ENCODE peak calls at places on chromosomes 16 and 17, in six cellular contexts. E, X, Y, I, T and W are unnamed samples.
A peak's percentile ranks its signal among the peaks of the same experiment; 100 is the strongest.

GRCh38 chr16:24149102-24149501 is 107.0 kb upstream of the CACNG3 start:
- DNase-seq in X (no peak), Y (no peak), E (no peak), T (no peak), I (no peak), W (no peak)

GRCh38 chr16:71421911-71422310 is 19.9 kb downstream of the TLE7 start:
- DNase-seq in Y (no peak), E (no peak), X (no peak), I (peak; percentile 35), T (no peak), W (peak; percentile 30)

GRCh38 chr16:46690281-46691178 is 1.1 kb downstream of the ORC6 start:
- DNase-seq in X (no peak), Y (no peak), E (no peak), I (peak; percentile 48), T (no peak), W (peak; percentile 32)

GRCh38 chr16:88535181-88535856 is 34.9 kb upstream of the ZC3H18 start:
- DNase-seq in I (no peak), E (no peak), T (no peak), Y (no peak), X (no peak), W (no peak)

GRCh38 chr17:2064980-2065785 is 10.3 kb downstream of the HIC1 start:
- DNase-seq in E (no peak), Y (peak; percentile 66), T (no peak), I (peak; percentile 58), X (no peak), W (peak; percentile 75)

GRCh38 chr17:31424944-31425582 is 33.6 kb downstream of the RAB11FIP4 start:
- DNase-seq in T (no peak), I (no peak), X (no peak), E (no peak), Y (no peak), W (peak; percentile 41)

GRCh38 chr16:5428932-5429331 is 331.3 kb upstream of the EEF2KMT start:
- DNase-seq in E (no peak), T (no peak), Y (no peak), I (peak; percentile 42), X (no peak), W (no peak)

GRCh38 chr17:44916781-44917241 is 1.5 kb upstream of the GFAP start:
- DNase-seq in Y (no peak), E (no peak), T (no peak), X (no peak), I (no peak), W (no peak)

GRCh38 chr16:71440669-71441347 is 1.0 kb downstream of the TLE7 start:
- DNase-seq in T (no peak), X (no peak), E (no peak), Y (no peak), I (no peak), W (no peak)

GRCh38 chr17:8173871-8174322 is 2.3 kb downstream of the TMEM107 start:
- DNase-seq in I (no peak), Y (no peak), T (no peak), E (no peak), X (no peak), W (no peak)

GRCh38 chr17:32695864-32696263 is 181.1 kb downstream of the MYO1D start:
- DNase-seq in I (no peak), Y (no peak), E (no peak), T (no peak), X (no peak), W (no peak)

GRCh38 chr17:14080847-14081251 is 11.5 kb downstream of the COX10 start:
- DNase-seq in T (no peak), X (no peak), Y (no peak), I (peak; percentile 30), E (no peak), W (no peak)

GRCh38 chr16:23302045-23302956 is at the start of gene SCNN1B:
- DNase-seq in Y (no peak), X (peak; percentile 39), I (peak; percentile 80), T (no peak), E (no peak), W (no peak)

GRCh38 chr17:21460358-21460757 is 84.2 kb downstream of the KCNJ12 start:
- DNase-seq in I (no peak), E (no peak), X (no peak), T (no peak), Y (no peak), W (no peak)

GRCh38 chr16:88855736-88856121 is 1.0 kb downstream of the GALNS start:
- DNase-seq in T (no peak), I (no peak), E (no peak), Y (no peak), X (no peak), W (no peak)

GRCh38 chr17:21358682-21359482 is 17.3 kb upstream of the KCNJ12 start:
- DNase-seq in X (no peak), I (no peak), Y (no peak), T (no peak), E (no peak), W (no peak)

GRCh38 chr16:50742521-50743150 is 750 bp downstream of the CYLD start:
- DNase-seq in T (peak; percentile 51), X (peak; percentile 40), E (no peak), Y (peak; percentile 60), I (peak; percentile 49), W (peak; percentile 23)

GRCh38 chr16:63192969-63193368 is 1156.7 kb upstream of the CDH8 start:
- DNase-seq in I (no peak), T (no peak), Y (no peak), X (no peak), E (no peak), W (no peak)

GRCh38 chr16:65066646-65067045 is 55.2 kb downstream of the CDH11 start:
- DNase-seq in E (no peak), T (no peak), X (no peak), Y (no peak), I (no peak), W (no peak)

GRCh38 chr17:42675984-42676423 is 790 bp downstream of the PLEKHH3 start:
- DNase-seq in X (no peak), I (peak; percentile 77), E (no peak), T (no peak), Y (no peak), W (peak; percentile 43)

GRCh38 chr16:77569406-77569805 is 134.6 kb upstream of the ADAMTS18 start:
- DNase-seq in Y (no peak), I (no peak), T (no peak), X (no peak), E (no peak), W (no peak)

GRCh38 chr17:1648582-1649115 is 1.0 kb downstream of the RILP start:
- DNase-seq in T (peak; percentile 94), I (peak; percentile 95), Y (peak; percentile 94), X (peak; percentile 93), E (peak; percentile 94), W (peak; percentile 95)

GRCh38 chr16:28597692-28598261 is 927 bp upstream of the SULT1A2 start:
- DNase-seq in I (no peak), Y (no peak), X (no peak), T (no peak), E (no peak), W (peak; percentile 71)

GRCh38 chr16:85387171-85387507 is 226.0 kb upstream of the GSE1 start:
- DNase-seq in T (peak; percentile 4), X (no peak), I (peak; percentile 3), Y (no peak), E (no peak), W (no peak)

GRCh38 chr16:85958731-85959130 is 59.8 kb downstream of the IRF8 start:
- DNase-seq in E (no peak), Y (no peak), I (no peak), T (no peak), X (no peak), W (no peak)

GRCh38 chr16:85699628-85700027 is 10.9 kb upstream of the GINS2 start:
- DNase-seq in Y (no peak), I (no peak), T (no peak), X (no peak), E (no peak), W (no peak)

GRCh38 chr16:13110124-13110796 is 208.9 kb downstream of the SHISA9 start:
- DNase-seq in Y (no peak), I (no peak), T (no peak), X (no peak), E (no peak), W (no peak)

GRCh38 chr17:75349589-75349988 is 55.9 kb downstream of the GRB2 start:
- DNase-seq in T (no peak), Y (no peak), X (no peak), I (no peak), E (no peak), W (no peak)

GRCh38 chr16:76518791-76519190 is 241.6 kb downstream of the CNTNAP4 start:
- DNase-seq in T (no peak), I (no peak), X (no peak), Y (no peak), E (no peak), W (no peak)

GRCh38 chr17:62910277-62910676 is 55.8 kb upstream of the TANC2 start:
- DNase-seq in T (no peak), Y (no peak), E (no peak), X (no peak), I (no peak), W (no peak)

GRCh38 chr16:72536673-72537435 is 364.9 kb upstream of the PMFBP1 start:
- DNase-seq in E (no peak), Y (no peak), T (no peak), X (no peak), I (no peak), W (no peak)